ENCODE peak calls at places on chromosome 1, in eight cellular contexts. One of them, this sample, is unnamed.

GRCh38 chr1:33332881-33333280 is 12.0 kb upstream of the A3GALT2 start:
- DNase-seq in small intestine: no peak
- DNase-seq in pancreas: no peak
- DNase-seq in mesendoderm: no peak
- DNase-seq in HCT116: no peak
- DNase-seq in fibroblast of lung: no peak
- DNase-seq in aorta: no peak
- DNase-seq in psoas muscle: no peak
- DNase-seq in this sample: no peak

GRCh38 chr1:217554849-217555248 is 76.0 kb downstream of the GPATCH2 start:
- DNase-seq in mesendoderm: no peak
- DNase-seq in pancreas: no peak
- DNase-seq in aorta: no peak
- DNase-seq in fibroblast of lung: no peak
- DNase-seq in HCT116: no peak
- DNase-seq in psoas muscle: no peak
- DNase-seq in small intestine: no peak
- DNase-seq in this sample: no peak

GRCh38 chr1:11784993-11785769 is 20.6 kb downstream of the MTHFR start:
- DNase-seq in HCT116: peak; percentile 19
- DNase-seq in mesendoderm: peak; percentile 82
- DNase-seq in small intestine: peak; percentile 60
- DNase-seq in pancreas: peak; percentile 88
- DNase-seq in aorta: peak; percentile 75
- DNase-seq in psoas muscle: peak; percentile 78
- DNase-seq in fibroblast of lung: peak; percentile 60
- DNase-seq in this sample: peak; percentile 64

GRCh38 chr1:79155991-79156390 is 149.5 kb upstream of the ADGRL4 start:
- DNase-seq in psoas muscle: no peak
- DNase-seq in HCT116: no peak
- DNase-seq in mesendoderm: peak; percentile 13
- DNase-seq in fibroblast of lung: no peak
- DNase-seq in small intestine: no peak
- DNase-seq in aorta: no peak
- DNase-seq in pancreas: no peak
- DNase-seq in this sample: no peak

GRCh38 chr1:235326719-235327558 is 1.0 kb downstream of the ARID4B start:
- DNase-seq in mesendoderm: peak; percentile 58
- DNase-seq in HCT116: no peak
- DNase-seq in aorta: peak; percentile 59
- DNase-seq in pancreas: peak; percentile 76
- DNase-seq in psoas muscle: peak; percentile 40
- DNase-seq in fibroblast of lung: no peak
- DNase-seq in small intestine: peak; percentile 48
- DNase-seq in this sample: peak; percentile 21

GRCh38 chr1:76390451-76390850 is 315.9 kb downstream of the ST6GALNAC3 start:
- DNase-seq in aorta: no peak
- DNase-seq in psoas muscle: no peak
- DNase-seq in pancreas: no peak
- DNase-seq in mesendoderm: no peak
- DNase-seq in small intestine: no peak
- DNase-seq in fibroblast of lung: no peak
- DNase-seq in HCT116: no peak
- DNase-seq in this sample: no peak

GRCh38 chr1:116122955-116123757 is 12.0 kb downstream of the MAB21L3 start:
- DNase-seq in small intestine: peak; percentile 86
- DNase-seq in psoas muscle: no peak
- DNase-seq in mesendoderm: no peak
- DNase-seq in aorta: no peak
- DNase-seq in fibroblast of lung: peak; percentile 94
- DNase-seq in HCT116: no peak
- DNase-seq in pancreas: no peak
- DNase-seq in this sample: no peak

GRCh38 chr1:243597383-243597782 is 252.7 kb downstream of the AKT3 start:
- DNase-seq in aorta: no peak
- DNase-seq in pancreas: no peak
- DNase-seq in psoas muscle: no peak
- DNase-seq in small intestine: no peak
- DNase-seq in HCT116: no peak
- DNase-seq in fibroblast of lung: no peak
- DNase-seq in mesendoderm: no peak
- DNase-seq in this sample: no peak

GRCh38 chr1:205505076-205505729 is 734 bp downstream of the CDK18 start:
- DNase-seq in HCT116: no peak
- DNase-seq in pancreas: no peak
- DNase-seq in small intestine: peak; percentile 63
- DNase-seq in fibroblast of lung: no peak
- DNase-seq in aorta: no peak
- DNase-seq in mesendoderm: peak; percentile 66
- DNase-seq in psoas muscle: no peak
- DNase-seq in this sample: no peak

DNA sequence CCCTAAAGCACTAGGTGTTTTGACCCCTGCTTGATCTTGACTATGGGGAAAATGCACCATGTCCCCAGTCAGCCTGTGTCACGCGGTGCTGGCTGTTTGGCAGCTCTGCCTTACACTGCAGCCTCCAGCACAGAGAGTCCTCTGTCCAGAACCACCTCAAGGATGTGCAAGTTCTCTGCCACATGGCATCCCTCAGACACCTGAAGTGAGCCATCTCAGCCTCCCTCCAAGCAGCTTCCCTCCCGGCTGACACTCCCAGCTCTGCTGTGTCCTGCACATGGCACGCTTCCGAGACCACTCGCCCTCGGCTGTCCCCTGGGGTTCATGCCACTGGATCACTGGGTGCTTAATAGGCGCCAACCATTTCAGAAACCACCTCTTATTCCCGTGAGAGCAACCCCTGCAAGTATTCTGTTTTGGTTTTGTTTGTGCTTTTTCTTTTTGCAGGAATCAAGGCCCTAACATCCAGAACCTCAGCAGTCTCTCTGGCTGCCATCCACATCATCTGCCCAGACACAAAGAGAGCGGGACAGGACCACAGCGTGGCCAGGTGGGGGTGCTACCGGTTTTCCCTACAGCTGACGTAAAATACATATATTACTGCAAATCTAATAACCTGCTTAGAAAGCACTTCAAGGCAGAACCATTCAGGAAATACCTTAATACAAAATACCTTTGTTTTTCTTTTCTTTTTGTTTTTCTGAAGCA is 45.7 kb downstream of the CAPZB start:
- DNase-seq in aorta: no peak
- DNase-seq in pancreas: no peak
- DNase-seq in fibroblast of lung: no peak
- DNase-seq in mesendoderm: peak; percentile 40
- DNase-seq in HCT116: no peak
- DNase-seq in psoas muscle: no peak
- DNase-seq in small intestine: no peak
- DNase-seq in this sample: no peak
- H3K4me1 ChIP-seq in aorta: peaks cover 15% of the 10 kb centered on the region
- H3K4me1 ChIP-seq in pancreas: no peaks in the 10 kb centered on the region
- H3K4me1 ChIP-seq in fibroblast of lung: peaks cover 70% of the 10 kb centered on the region
- H3K4me1 ChIP-seq in mesendoderm: no peaks in the 10 kb centered on the region
- H3K4me1 ChIP-seq in HCT116: peaks cover 31% of the 10 kb centered on the region
- H3K4me1 ChIP-seq in psoas muscle: peaks cover 86% of the 10 kb centered on the region
- H3K4me1 ChIP-seq in small intestine: peaks cover 38% of the 10 kb centered on the region
- H3K4me1 ChIP-seq in this sample: peaks cover 56% of the 10 kb centered on the region

DNA sequence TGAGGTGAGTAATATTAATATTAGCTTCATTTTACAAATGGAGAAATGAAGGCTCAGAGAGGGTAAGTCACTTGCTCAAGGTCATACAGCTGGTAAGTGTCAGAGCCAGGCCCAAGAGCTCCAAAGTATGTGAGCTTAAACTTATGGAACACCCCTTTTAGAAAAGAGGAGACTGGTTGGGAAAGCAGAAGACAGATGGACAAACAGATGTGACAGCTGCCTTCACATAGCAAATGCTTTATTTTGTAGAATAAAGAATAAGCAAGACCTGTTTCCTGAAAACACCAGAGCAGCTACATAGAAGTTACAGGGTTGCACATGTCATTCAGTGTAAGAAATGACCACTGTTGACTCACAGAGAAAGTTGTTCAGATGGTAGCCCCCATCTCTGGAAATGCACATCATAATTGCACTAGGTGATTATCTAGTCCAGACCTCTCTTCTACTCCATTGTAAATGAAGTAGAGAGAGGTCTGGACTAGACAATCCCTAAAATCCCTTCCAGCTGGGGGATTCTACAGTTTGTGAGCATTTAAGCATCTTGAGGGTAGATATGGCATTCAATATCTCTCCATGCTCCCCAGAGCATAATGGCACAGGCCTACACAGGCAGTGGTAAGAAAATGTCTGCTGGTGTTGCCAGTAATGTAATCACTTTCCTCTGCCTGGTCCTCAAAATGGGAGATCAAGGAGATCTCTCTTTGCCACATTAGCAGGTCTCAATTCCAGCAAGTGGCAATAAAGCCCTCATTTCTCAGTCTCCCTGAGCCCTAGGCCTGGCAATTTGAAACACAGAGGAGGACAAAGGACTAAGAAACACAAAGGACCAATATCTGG is 188.2 kb upstream of the FGGY start:
- DNase-seq in pancreas: no peak
- DNase-seq in small intestine: no peak
- DNase-seq in aorta: no peak
- DNase-seq in HCT116: no peak
- DNase-seq in fibroblast of lung: no peak
- DNase-seq in mesendoderm: no peak
- DNase-seq in psoas muscle: no peak
- DNase-seq in this sample: no peak
- H3K4me1 ChIP-seq in pancreas: no peaks in the 10 kb centered on the region
- H3K4me1 ChIP-seq in small intestine: no peaks in the 10 kb centered on the region
- H3K4me1 ChIP-seq in aorta: no peaks in the 10 kb centered on the region
- H3K4me1 ChIP-seq in HCT116: no peaks in the 10 kb centered on the region
- H3K4me1 ChIP-seq in fibroblast of lung: no peaks in the 10 kb centered on the region
- H3K4me1 ChIP-seq in mesendoderm: no peaks in the 10 kb centered on the region
- H3K4me1 ChIP-seq in psoas muscle: peaks cover 11% of the 10 kb centered on the region
- H3K4me1 ChIP-seq in this sample: no peaks in the 10 kb centered on the region

GRCh38 chr1:151198254-151199127 is at the start of gene PIP5K1A:
- DNase-seq in aorta: peak; percentile 100
- DNase-seq in mesendoderm: peak; percentile 98
- DNase-seq in fibroblast of lung: peak; percentile 98
- DNase-seq in pancreas: peak; percentile 100
- DNase-seq in HCT116: peak; percentile 95
- DNase-seq in psoas muscle: peak; percentile 99
- DNase-seq in small intestine: peak; percentile 99
- DNase-seq in this sample: peak; percentile 97
- H3K4me1 ChIP-seq in aorta: peaks cover 2% of the 10 kb centered on the region
- H3K4me1 ChIP-seq in mesendoderm: no peaks in the 10 kb centered on the region
- H3K4me1 ChIP-seq in fibroblast of lung: peaks cover 5% of the 10 kb centered on the region
- H3K4me1 ChIP-seq in pancreas: peaks cover 7% of the 10 kb centered on the region
- H3K4me1 ChIP-seq in HCT116: peaks cover 40% of the 10 kb centered on the region
- H3K4me1 ChIP-seq in psoas muscle: peaks cover 43% of the 10 kb centered on the region
- H3K4me1 ChIP-seq in small intestine: peaks cover 15% of the 10 kb centered on the region
- H3K4me1 ChIP-seq in this sample: peaks cover 9% of the 10 kb centered on the region

GRCh38 chr1:41390171-41390570 is 28.9 kb downstream of the FOXO6 start:
- DNase-seq in aorta: no peak
- DNase-seq in fibroblast of lung: no peak
- DNase-seq in mesendoderm: no peak
- DNase-seq in pancreas: no peak
- DNase-seq in HCT116: no peak
- DNase-seq in psoas muscle: no peak
- DNase-seq in small intestine: no peak
- DNase-seq in this sample: no peak

GRCh38 chr1:41393993-41394392 is 32.8 kb downstream of the FOXO6 start:
- DNase-seq in fibroblast of lung: no peak
- DNase-seq in mesendoderm: no peak
- DNase-seq in aorta: no peak
- DNase-seq in psoas muscle: no peak
- DNase-seq in pancreas: no peak
- DNase-seq in HCT116: no peak
- DNase-seq in small intestine: no peak
- DNase-seq in this sample: no peak

GRCh38 chr1:41392528-41392924 is 31.3 kb downstream of the FOXO6 start:
- DNase-seq in HCT116: no peak
- DNase-seq in fibroblast of lung: no peak
- DNase-seq in small intestine: no peak
- DNase-seq in mesendoderm: no peak
- DNase-seq in psoas muscle: no peak
- DNase-seq in pancreas: no peak
- DNase-seq in aorta: no peak
- DNase-seq in this sample: no peak

GRCh38 chr1:41390573-41390972 is 29.3 kb downstream of the FOXO6 start:
- DNase-seq in pancreas: no peak
- DNase-seq in aorta: no peak
- DNase-seq in HCT116: no peak
- DNase-seq in psoas muscle: no peak
- DNase-seq in mesendoderm: no peak
- DNase-seq in fibroblast of lung: no peak
- DNase-seq in small intestine: no peak
- DNase-seq in this sample: no peak

DNA sequence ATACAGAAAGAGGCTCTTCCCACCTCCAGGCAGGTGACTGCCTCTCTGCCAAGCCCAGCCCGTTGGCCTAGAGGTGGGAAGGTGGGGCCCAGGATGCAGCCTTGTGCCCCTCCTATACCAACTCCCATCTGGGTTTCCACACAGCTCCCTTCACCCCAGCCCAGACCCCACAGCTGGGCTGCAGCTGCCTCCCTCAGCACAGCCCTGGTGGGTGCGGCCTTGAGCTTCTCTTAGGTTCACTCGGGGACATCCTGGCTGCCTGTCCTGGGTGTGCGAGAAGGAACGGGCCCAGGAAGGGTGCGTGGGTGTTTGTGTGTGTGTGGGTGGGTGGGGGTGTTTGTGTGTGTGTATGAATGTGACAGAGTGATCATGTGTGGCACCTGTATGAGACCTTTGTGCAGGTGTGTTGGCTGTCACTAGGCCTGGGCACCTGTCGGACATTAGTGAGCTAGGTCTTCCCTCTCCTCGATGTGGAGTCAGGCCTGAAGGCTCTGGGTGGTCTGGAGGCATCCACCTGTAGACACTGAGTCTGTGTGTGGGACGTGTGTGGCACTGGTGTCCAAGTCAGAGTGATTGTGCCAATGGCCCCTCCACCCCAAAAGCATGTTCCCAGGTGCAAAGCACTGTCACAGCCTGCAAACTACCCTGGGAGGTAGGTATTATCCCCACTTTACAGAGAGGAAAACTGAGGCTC is 30.7 kb downstream of the FOXO6 start:
- DNase-seq in pancreas: no peak
- DNase-seq in HCT116: no peak
- DNase-seq in fibroblast of lung: no peak
- DNase-seq in small intestine: no peak
- DNase-seq in psoas muscle: no peak
- DNase-seq in mesendoderm: no peak
- DNase-seq in aorta: no peak
- DNase-seq in this sample: no peak
- H3K4me1 ChIP-seq in pancreas: peaks cover 5% of the 10 kb centered on the region
- H3K4me1 ChIP-seq in HCT116: peaks cover 6% of the 10 kb centered on the region
- H3K4me1 ChIP-seq in fibroblast of lung: no peaks in the 10 kb centered on the region
- H3K4me1 ChIP-seq in small intestine: no peaks in the 10 kb centered on the region
- H3K4me1 ChIP-seq in psoas muscle: peaks cover 18% of the 10 kb centered on the region
- H3K4me1 ChIP-seq in mesendoderm: peaks cover 9% of the 10 kb centered on the region
- H3K4me1 ChIP-seq in aorta: no peaks in the 10 kb centered on the region
- H3K4me1 ChIP-seq in this sample: peaks cover 4% of the 10 kb centered on the region

This sample was measured in uterus.